ENCODE peak calls at places on chromosomes 16 and 17, in four cellular contexts. T is tibial nerve, V is heart left ventricle, Z is foreskin fibroblast. W is an unnamed sample.

GRCh38 chr16:81808933-81809480 is 29.9 kb downstream of the PLCG2 start:
- DNase-seq in T (no peak), V (no peak), Z (no peak), W (no peak)

GRCh38 chr17:41494524-41494923 is 4.8 kb upstream of the KRT36 start:
- DNase-seq in T (no peak), V (no peak), Z (peak), W (no peak)

GRCh38 chr17:50064253-50064991 is 8.5 kb downstream of the ITGA3 start:
- DNase-seq in T (no peak), V (peak), Z (peak), W (peak)

GRCh38 chr16:3480901-3481695 is 14.2 kb downstream of the C16orf90 start:
- DNase-seq in T (no peak), V (no peak), Z (no peak), W (no peak)

GRCh38 chr17:47717261-47717697 is 15.8 kb upstream of the TBX21 start:
- DNase-seq in T (no peak), V (no peak), Z (no peak), W (no peak)

GRCh38 chr17:57945999-57946797 is 9.0 kb downstream of the CUEDC1 start:
- DNase-seq in T (no peak), V (peak), Z (peak), W (no peak)

GRCh38 chr16:12540290-12540689 is 263.4 kb downstream of the CPPED1 start:
- DNase-seq in T (no peak), V (no peak), Z (no peak), W (no peak)

GRCh38 chr17:78544876-78545755 is 32.1 kb downstream of the DNAH17 start:
- DNase-seq in T (no peak), V (no peak), Z (no peak), W (no peak)

GRCh38 chr17:44995602-44996001 is 27.5 kb upstream of the C1QL1 start:
- DNase-seq in T (no peak), V (peak), Z (no peak), W (no peak)

GRCh38 chr17:13544292-13544691 is 57.4 kb downstream of the HS3ST3A1 start:
- DNase-seq in T (no peak), V (peak), Z (peak), W (peak)

GRCh38 chr16:81511371-81511770 is 66.8 kb downstream of the CMIP start:
- DNase-seq in T (no peak), V (no peak), Z (peak), W (no peak)

GRCh38 chr17:61689610-61690180 is 98.7 kb upstream of the NACA2 start:
- DNase-seq in T (no peak), V (no peak), Z (peak), W (no peak)

GRCh38 chr16:3175157-3176153 is 12.5 kb upstream of the OR1F1 start:
- DNase-seq in T (no peak), V (no peak), Z (peak), W (no peak)

GRCh38 chr17:83189013-83189672 is 109.7 kb downstream of the METRNL start:
- DNase-seq in T (no peak), V (no peak), Z (no peak), W (peak)

GRCh38 chr17:73782641-73783381 is 138.6 kb upstream of the SDK2 start:
- DNase-seq in T (no peak), V (no peak), Z (no peak), W (no peak)

GRCh38 chr16:17063156-17063555 is 407.6 kb downstream of the XYLT1 start:
- DNase-seq in T (no peak), V (no peak), Z (no peak), W (no peak)

GRCh38 chr17:38733315-38734234 is 3.4 kb downstream of the CISD3 start:
- DNase-seq in T (no peak), V (no peak), Z (no peak), W (no peak)

GRCh38 chr17:69450857-69451410 is 36.4 kb downstream of the MAP2K6 start:
- DNase-seq in T (no peak), V (no peak), Z (no peak), W (no peak)

GRCh38 chr17:74860229-74860998 is 729 bp upstream of the GRIN2C start:
- DNase-seq in T (no peak), V (no peak), Z (peak), W (no peak)

GRCh38 chr17:75996665-75997590 is 3.7 kb upstream of the CDK3 start:
- DNase-seq in T (no peak), V (no peak), Z (peak), W (no peak)

GRCh38 chr16:85148959-85149358 is 36.7 kb upstream of the CIBAR2 start:
- DNase-seq in T (no peak), V (no peak), Z (peak), W (no peak)

GRCh38 chr17:49217651-49218413 is 7.3 kb downstream of the ABI3 start:
- DNase-seq in T (no peak), V (peak), Z (no peak), W (peak)

GRCh38 chr16:81632392-81633146 is 146.5 kb upstream of the PLCG2 start:
- DNase-seq in T (no peak), V (no peak), Z (peak), W (no peak)

GRCh38 chr17:81923302-81924260 is 4.0 kb downstream of the MAFG start:
- DNase-seq in T (peak), V (peak), Z (peak), W (no peak)

GRCh38 chr17:6173653-6174052 is 103.5 kb downstream of the WSCD1 start:
- DNase-seq in T (no peak), V (no peak), Z (no peak), W (no peak)

GRCh38 chr16:75433732-75434413 is 570 bp upstream of the CFDP1 start:
- DNase-seq in T (peak), V (peak), Z (peak), W (peak)

GRCh38 chr16:8886593-8887437 is 4.7 kb downstream of the LITAFD start:
- DNase-seq in T (no peak), V (no peak), Z (no peak), W (no peak)

GRCh38 chr17:60916043-60916442 is 238.4 kb downstream of the BCAS3 start:
- DNase-seq in T (no peak), V (no peak), Z (no peak), W (no peak)

GRCh38 chr17:1860978-1861377 is 31.2 kb downstream of the RPA1 start:
- DNase-seq in T (no peak), V (no peak), Z (no peak), W (no peak)

GRCh38 chr17:39196191-39196819 is 1.2 kb downstream of the CACNB1 start:
- DNase-seq in T (no peak), V (no peak), Z (no peak), W (no peak)

GRCh38 chr16:47750371-47750770 is 289.2 kb downstream of the PHKB start:
- DNase-seq in T (no peak), V (no peak), Z (peak), W (no peak)

GRCh38 chr17:75762513-75763268 is 2.3 kb downstream of the GALK1 start:
- DNase-seq in T (no peak), V (no peak), Z (no peak), W (no peak)

GRCh38 chr17:42112552-42113176 is at the start of gene DHX58:
- DNase-seq in T (peak), V (peak), Z (peak), W (peak)

GRCh38 chr16:64882385-64882784 is 239.5 kb downstream of the CDH11 start:
- DNase-seq in T (no peak), V (peak), Z (peak), W (no peak)

GRCh38 chr16:3646348-3646920 is 8.1 kb upstream of the DNASE1 start:
- DNase-seq in T (no peak), V (no peak), Z (no peak), W (no peak)

GRCh38 chr17:81491193-81491592 is 21.4 kb downstream of the ACTG1 start:
- DNase-seq in T (no peak), V (no peak), Z (no peak), W (no peak)

GRCh38 chr16:19809121-19809635 is 75.5 kb downstream of the GPRC5B start:
- DNase-seq in T (no peak), V (peak), Z (no peak), W (peak)

DNA sequence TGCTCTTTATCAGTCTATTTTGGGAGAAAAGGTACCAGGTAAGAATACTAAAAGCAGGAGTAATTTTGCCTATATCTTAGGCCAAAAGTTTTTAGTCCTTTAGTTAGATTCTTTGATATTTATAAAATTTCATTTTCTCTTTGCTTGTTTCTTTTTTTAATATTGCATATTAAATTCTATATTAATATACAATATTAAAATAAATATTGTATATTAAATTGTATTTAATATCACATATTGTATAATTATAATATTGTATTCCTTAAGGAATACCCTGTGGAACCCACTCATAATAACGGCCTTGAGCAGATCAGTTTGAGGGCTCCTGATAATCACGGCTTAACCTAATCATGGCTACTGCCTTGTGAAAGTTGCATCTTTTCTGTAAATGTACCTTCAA is 1.9 kb downstream of the CEP95 start:
- DNase-seq in T (no peak), V (no peak), Z (no peak), W (no peak)
- H3K4me3 ChIP-seq in T (no peak), V (no peak), Z (peak), W (no peak)

DNA sequence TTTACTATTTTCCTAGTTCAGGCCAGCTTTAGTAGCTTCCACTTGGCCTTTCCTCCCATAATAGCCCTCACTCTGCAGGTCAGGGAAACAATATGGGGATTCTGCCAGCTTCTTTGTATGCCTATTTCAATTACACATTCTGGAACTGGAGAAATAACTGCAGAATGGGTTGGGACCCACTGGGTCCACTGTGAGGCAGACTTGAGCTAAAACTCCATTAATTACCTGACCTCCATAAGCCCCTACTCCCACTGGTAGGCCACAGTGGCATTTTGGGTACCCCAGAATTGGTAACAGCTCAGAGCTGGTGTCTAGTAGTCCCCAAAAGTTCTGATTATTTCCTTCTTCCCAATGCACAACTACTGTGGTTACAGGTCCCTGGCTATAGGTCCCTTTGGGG is 16.7 kb upstream of the TENT4B start:
- DNase-seq in T (no peak), V (no peak), Z (no peak), W (no peak)
- TF ChIP-seq CTCF in T (no peak), V (no peak), Z (no peak), W (no peak)

DNA sequence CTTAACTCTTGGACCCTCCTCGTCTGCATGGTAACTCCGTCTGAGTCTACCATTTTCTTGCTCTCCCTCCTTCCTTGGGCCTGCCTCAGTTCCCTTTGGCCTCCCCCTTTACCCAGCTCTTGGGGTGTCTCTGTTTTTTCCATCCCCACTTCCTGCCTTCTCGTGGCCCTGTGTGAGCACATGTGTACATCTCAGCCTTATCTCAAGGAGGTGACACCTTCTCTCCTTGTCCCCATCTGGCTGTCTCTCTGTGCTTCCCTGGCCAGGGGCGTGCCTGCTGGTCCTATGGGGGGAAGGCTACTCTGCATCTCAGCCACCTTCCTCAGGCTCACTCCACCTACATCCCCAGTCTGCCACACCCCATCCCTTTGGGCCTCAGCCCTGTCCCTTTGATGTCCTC is 6.6 kb downstream of the CTF1 start:
- DNase-seq in T (no peak), V (no peak), Z (no peak), W (no peak)
- H3K4me3 ChIP-seq in T (no peak), V (peak), Z (no peak), W (no peak)

GRCh38 chr17:80169107-80169506 is 723 bp upstream of the CARD14 start:
- DNase-seq in T (no peak), V (no peak), Z (no peak), W (no peak)
- TF ChIP-seq CTCF in T (no peak), V (no peak), Z (no peak), W (no peak)

GRCh38 chr17:199195-199604 is 17.8 kb upstream of the DOC2B start:
- DNase-seq in T (no peak), V (no peak), Z (peak), W (no peak)
- H3K4me3 ChIP-seq in T (no peak), V (peak), Z (no peak), W (no peak)

GRCh38 chr16:29664133-29664912 is 1.3 kb downstream of the SPN start:
- DNase-seq in T (no peak), V (no peak), Z (no peak), W (no peak)
- TF ChIP-seq CTCF in T (no peak), V (no peak), Z (no peak), W (no peak)

W was measured in lower leg skin.